ENCODE peak calls at places on chromosomes 3 and 15, in seven cellular contexts. N is body of pancreas, Q is breast epithelium, X is gastrocnemius medialis, J is endothelial cell of umbilical vein, L is uterus, F is lower leg skin. E is an unnamed sample.

GRCh38 chr3:123027292-123028232 is at the start of gene SEMA5B:
- DNase-seq in X (no peak), N (peak), F (no peak), J (peak), L (peak), Q (no peak), E (peak)

GRCh38 chr3:114471478-114471877 is 177.7 kb downstream of the TIGIT start:
- DNase-seq in F (no peak), X (no peak), L (no peak), N (no peak), Q (no peak), J (no peak), E (no peak)

GRCh38 chr3:122727279-122727678 is 46.6 kb downstream of the PARP14 start:
- DNase-seq in X (no peak), F (no peak), N (no peak), J (no peak), L (no peak), Q (no peak), E (no peak)

GRCh38 chr3:195883160-195883559 is 25.2 kb downstream of the TNK2 start:
- DNase-seq in N (no peak), X (no peak), J (no peak), L (no peak), Q (no peak), F (no peak), E (no peak)

GRCh38 chr3:51398595-51399310 is 7.7 kb downstream of the RBM15B start:
- DNase-seq in N (no peak), L (no peak), F (no peak), J (no peak), X (no peak), Q (no peak), E (no peak)

GRCh38 chr15:75350601-75351331 is 3.9 kb downstream of the NEIL1 start:
- DNase-seq in J (no peak), L (no peak), F (no peak), Q (no peak), X (no peak), N (no peak), E (no peak)

GRCh38 chr15:45268135-45268534 is 16.1 kb downstream of the SLC28A2 start:
- DNase-seq in N (peak), F (no peak), L (no peak), J (no peak), Q (no peak), X (no peak), E (peak)

GRCh38 chr3:112635674-112636073 is 5.3 kb downstream of the CCDC80 start:
- DNase-seq in N (no peak), X (no peak), J (peak), Q (no peak), L (peak), F (no peak), E (no peak)

GRCh38 chr15:43292375-43293078 is 25.8 kb upstream of the TGM5 start:
- DNase-seq in N (no peak), J (no peak), L (no peak), F (no peak), X (no peak), Q (no peak), E (peak)

GRCh38 chr15:99721104-99721778 is 12.0 kb downstream of the LYSMD4 start:
- DNase-seq in L (no peak), N (peak), J (no peak), Q (peak), X (peak), F (no peak), E (no peak)

GRCh38 chr15:84747423-84748273 is 744 bp upstream of the ZNF592 start:
- DNase-seq in L (peak), Q (peak), J (peak), F (peak), X (peak), N (peak), E (peak)

GRCh38 chr15:45136378-45136764 is 6.6 kb downstream of the DUOX1 start:
- DNase-seq in N (no peak), X (no peak), Q (no peak), J (no peak), F (no peak), L (no peak), E (no peak)

GRCh38 chr3:15519096-15519495 is 2.4 kb downstream of the COLQ start:
- DNase-seq in X (peak), F (no peak), Q (no peak), L (no peak), J (no peak), N (no peak), E (no peak)

GRCh38 chr3:107690522-107691138 is 167.9 kb downstream of the BBX start:
- DNase-seq in N (no peak), Q (no peak), X (no peak), F (no peak), L (no peak), J (peak), E (no peak)

GRCh38 chr3:182392182-182392917 is 401.0 kb upstream of the ATP11B start:
- DNase-seq in J (no peak), F (no peak), X (no peak), Q (no peak), L (no peak), N (no peak), E (no peak)

GRCh38 chr15:45714501-45715488 is 80.0 kb downstream of the SQOR start:
- DNase-seq in L (peak), F (peak), Q (peak), X (no peak), J (peak), N (peak), E (peak)

GRCh38 chr3:22318325-22318724 is 567.3 kb upstream of the ZNF385D start:
- DNase-seq in L (no peak), Q (no peak), F (no peak), J (no peak), N (no peak), X (no peak), E (no peak)

GRCh38 chr15:57130956-57131355 is 212.5 kb downstream of the TCF12 start:
- DNase-seq in J (no peak), N (no peak), Q (no peak), L (no peak), X (no peak), F (no peak), E (no peak)
- H3K4me3 ChIP-seq in J (no peak), N (no peak), Q (no peak), L (no peak), X (no peak), F (no peak), E (no peak)

DNA sequence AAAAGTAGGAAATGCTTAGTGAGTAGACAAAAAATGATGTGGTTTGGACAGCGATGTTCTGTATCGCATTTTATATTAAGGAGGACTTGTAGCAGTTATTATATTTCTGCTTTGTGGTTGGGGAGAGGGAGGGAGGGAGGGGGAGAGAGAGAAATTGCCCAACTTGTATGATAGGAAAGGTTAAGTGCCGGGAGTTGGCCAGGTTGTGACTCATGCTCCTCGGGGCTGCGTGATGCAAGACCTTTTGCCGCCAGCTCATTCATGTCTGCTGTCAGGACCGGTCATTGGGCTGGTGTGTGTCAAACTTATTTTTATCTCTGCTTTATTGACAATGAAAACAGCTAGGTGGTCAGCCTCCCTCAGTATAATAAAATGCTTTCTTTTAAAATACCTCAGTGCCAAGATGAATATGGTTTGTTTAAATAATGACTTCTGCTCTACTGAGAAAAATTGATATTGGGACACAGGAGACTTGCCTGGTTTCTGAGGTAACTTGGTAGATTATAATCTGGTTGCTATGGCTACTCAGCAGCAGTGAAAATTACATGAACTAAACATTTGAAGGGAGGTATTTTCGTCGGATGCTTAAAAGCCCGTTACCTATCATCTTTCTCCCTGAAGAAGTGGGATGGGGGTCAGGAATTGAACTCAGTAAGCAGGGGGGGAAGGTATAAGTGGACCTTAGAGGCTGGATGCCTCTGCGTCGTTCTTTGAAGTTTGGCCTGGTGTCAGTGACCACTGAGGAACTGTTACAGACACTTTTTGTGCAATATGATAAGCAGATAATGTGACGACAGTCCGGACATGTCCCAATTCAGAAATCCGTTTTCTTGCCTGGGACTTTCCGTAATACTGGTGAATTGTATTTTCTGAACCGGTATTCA is 90.7 kb downstream of the FNDC3B start:
- DNase-seq in X (peak), J (peak), L (peak), F (peak), Q (peak), N (peak), E (peak)
- TF ChIP-seq POLR2A in X (no peak), J (no peak), L (no peak), F (no peak), Q (no peak), N (no peak), E (no peak)

DNA sequence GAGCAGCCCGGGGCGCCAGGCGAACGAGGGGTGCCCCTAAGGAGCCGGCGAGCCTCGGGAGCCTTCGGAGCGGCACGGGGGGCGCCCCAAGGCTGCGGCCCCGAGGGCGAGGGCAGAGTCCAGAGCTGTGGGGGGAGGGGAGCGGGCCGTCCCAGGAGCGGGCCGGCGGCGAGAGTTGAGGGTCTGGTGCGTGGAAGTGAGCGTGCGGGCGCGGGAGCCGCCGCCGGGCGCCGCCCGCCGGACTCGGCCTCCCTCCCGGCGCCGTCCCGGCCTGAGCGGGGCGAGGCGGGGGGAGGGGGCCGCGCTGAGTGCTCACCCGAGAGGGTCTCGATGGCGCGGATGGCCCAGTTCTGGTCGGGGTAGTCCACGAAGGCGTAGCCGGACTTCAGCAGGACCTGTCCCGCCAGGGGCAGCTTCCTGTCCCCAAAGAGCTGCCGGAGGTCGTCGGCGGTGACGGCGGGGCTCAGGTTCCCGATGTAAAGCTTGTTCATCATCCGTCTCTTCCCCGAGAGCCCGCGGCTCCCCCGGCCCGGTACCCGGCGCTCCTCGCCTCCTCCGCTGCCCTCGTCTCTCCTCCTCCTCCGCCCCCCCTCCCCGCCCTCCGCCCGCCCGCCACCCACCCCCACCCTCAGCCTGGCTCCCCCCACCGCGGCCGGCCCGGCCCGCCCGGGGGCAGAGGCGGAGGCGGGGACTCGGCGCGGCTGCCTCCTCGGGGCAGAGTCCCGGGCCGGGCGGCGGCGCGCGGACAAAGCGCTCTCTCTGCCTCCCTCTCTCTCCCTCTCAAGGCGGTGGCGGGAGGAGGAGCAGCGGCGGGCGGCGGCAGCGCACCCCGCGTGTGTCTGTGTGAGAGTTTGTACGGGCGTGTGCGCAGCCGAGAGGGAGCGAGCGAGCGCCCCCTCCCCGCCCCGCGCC is at the start of gene IGF2BP2:
- DNase-seq in F (peak), L (peak), N (peak), J (peak), Q (no peak), X (no peak), E (peak)
- TF ChIP-seq CTCF in F (no peak), L (no peak), N (peak), J (peak), Q (no peak), X (no peak), E (no peak)

GRCh38 chr3:44184319-44184953 is 57.2 kb upstream of the TOPAZ1 start:
- DNase-seq in Q (no peak), X (no peak), N (no peak), J (no peak), F (peak), L (no peak), E (no peak)
- H3K4me3 ChIP-seq in Q (peak), X (peak), N (no peak), J (no peak), F (no peak), L (no peak), E (no peak)

GRCh38 chr15:52679232-52680040 is at the start of gene ATOSA:
- DNase-seq in Q (peak), X (peak), J (peak), L (peak), N (peak), F (peak), E (peak)
- TF ChIP-seq POLR2A in Q (peak), X (peak), J (no peak), L (peak), N (peak), F (no peak), E (peak)

GRCh38 chr3:8336456-8336855 is 165.2 kb upstream of the LMCD1 start:
- DNase-seq in Q (no peak), L (no peak), N (no peak), F (no peak), J (no peak), X (no peak), E (no peak)
- TF ChIP-seq CTCF in Q (no peak), L (no peak), N (no peak), F (no peak), J (peak), X (no peak), E (no peak)

GRCh38 chr3:64687381-64687780 is 419 bp downstream of the ADAMTS9 start:
- DNase-seq in X (no peak), L (no peak), F (no peak), N (no peak), J (peak), Q (no peak), E (no peak)

GRCh38 chr3:64685800-64686445 is 1.9 kb downstream of the ADAMTS9 start:
- DNase-seq in Q (peak), N (peak), L (peak), X (peak), F (peak), J (peak), E (peak)

GRCh38 chr3:64685331-64685799 is 2.4 kb downstream of the ADAMTS9 start:
- DNase-seq in N (peak), L (peak), X (peak), F (peak), Q (no peak), J (no peak), E (no peak)

GRCh38 chr3:64686446-64686908 is 1.3 kb downstream of the ADAMTS9 start:
- DNase-seq in N (peak), L (no peak), Q (no peak), J (peak), X (no peak), F (no peak), E (no peak)

GRCh38 chr3:64687781-64688515 is at the start of gene ADAMTS9:
- DNase-seq in Q (peak), L (peak), N (peak), X (peak), J (peak), F (peak), E (no peak)
- H3K4me3 ChIP-seq in Q (peak), L (peak), N (peak), X (peak), J (peak), F (peak), E (peak)

DNA sequence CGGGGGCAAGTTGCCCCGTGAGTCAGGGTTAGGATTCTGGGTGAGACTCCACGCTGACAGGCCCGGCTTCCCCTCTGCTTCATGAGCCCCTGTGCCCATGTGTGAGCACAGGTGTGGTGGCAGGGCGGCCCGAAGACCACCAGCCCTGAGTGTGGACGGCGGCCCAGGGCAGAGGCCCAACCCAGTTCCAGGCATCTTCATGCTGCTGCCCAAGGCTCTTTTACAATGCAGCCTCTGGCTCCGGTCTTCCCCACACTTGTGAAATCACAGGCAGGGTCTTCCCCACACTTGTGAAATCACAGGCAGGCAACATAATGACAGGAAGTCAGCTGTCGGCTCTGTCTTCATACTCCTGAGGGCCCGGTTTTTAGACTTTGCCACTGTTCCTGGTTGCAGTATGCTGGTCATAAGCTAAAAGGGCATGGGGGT is 78.8 kb downstream of the AAGAB start:
- DNase-seq in Q (no peak), X (peak), N (no peak), L (no peak), J (peak), F (peak), E (peak)
- TF ChIP-seq POLR2A in Q (no peak), X (peak), N (no peak), L (no peak), J (no peak), F (no peak), E (no peak)

DNA sequence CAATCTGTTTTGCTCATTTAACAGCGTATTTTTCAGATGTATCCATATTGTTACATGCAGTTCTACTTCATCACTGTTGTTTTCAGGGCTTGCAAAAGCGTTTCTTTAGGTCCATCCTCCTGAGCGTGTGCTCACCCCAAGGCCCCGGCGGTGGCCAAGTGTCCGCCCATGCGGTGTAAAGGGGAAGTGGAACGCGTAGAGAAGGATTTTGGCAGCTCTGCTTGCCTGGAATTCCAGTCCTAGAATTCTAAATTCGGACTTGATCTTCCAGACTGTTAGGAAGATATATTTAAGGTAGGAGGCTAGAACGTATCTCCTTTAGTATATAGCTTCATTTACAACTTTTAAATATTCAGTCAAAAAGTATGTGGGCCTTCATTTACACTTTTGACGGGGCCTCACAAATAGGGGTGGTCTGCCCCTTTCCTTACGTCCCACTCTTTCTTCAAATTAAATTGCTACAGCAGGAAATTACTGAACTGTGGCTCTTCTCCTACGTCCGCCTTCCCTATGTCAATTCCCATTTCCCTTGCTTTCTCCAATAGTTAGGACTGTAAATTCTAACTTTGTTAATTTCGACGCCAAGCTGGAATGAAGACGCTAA is 609 bp upstream of the TBC1D23 start:
- DNase-seq in L (peak), Q (peak), X (peak), F (no peak), N (peak), J (no peak), E (no peak)
- TF ChIP-seq CTCF in L (peak), Q (peak), X (peak), F (no peak), N (no peak), J (no peak), E (no peak)

GRCh38 chr15:83685864-83686263 is 31.9 kb downstream of the ADAMTSL3 start:
- DNase-seq in N (no peak), X (no peak), Q (no peak), L (peak), J (no peak), F (no peak), E (no peak)
- H3K4me3 ChIP-seq in N (no peak), X (no peak), Q (no peak), L (peak), J (no peak), F (no peak), E (no peak)

E was measured in Peyer's patch.